ENCODE peak calls at places on chromosomes 7 and 10, in nine cellular contexts. One of them, this sample, is unnamed.

GRCh38 chr10:32961892-32962369 is 3.9 kb upstream of the ITGB1 start:
- DNase-seq in M059J: peak
- DNase-seq in activated gamma-delta T cell treated with Interleukin-2 at 50 U/mL for 16 hours: no peak
- DNase-seq in left lung: no peak
- DNase-seq in activated CD4-positive, alpha-beta T cell treated with anti-CD3 and anti-CD28 coated beads, Interleukin-2, amount 50 U/mL, for 24 hours: no peak
- DNase-seq in posterior cingulate gyrus: no peak
- DNase-seq in HCEC 1CT: peak
- DNase-seq in NCI-H1417: no peak
- DNase-seq in uterus: no peak
- DNase-seq in this sample: no peak

GRCh38 chr7:103735377-103735776 is 254.1 kb downstream of the RELN start:
- DNase-seq in activated CD4-positive, alpha-beta T cell treated with anti-CD3 and anti-CD28 coated beads, Interleukin-2, amount 50 U/mL, for 24 hours: no peak
- DNase-seq in activated gamma-delta T cell treated with Interleukin-2 at 50 U/mL for 16 hours: no peak
- DNase-seq in HCEC 1CT: peak
- DNase-seq in posterior cingulate gyrus: no peak
- DNase-seq in left lung: no peak
- DNase-seq in M059J: peak
- DNase-seq in uterus: no peak
- DNase-seq in NCI-H1417: no peak
- DNase-seq in this sample: no peak

GRCh38 chr10:113027574-113028392 is 77.7 kb downstream of the TCF7L2 start:
- DNase-seq in posterior cingulate gyrus: no peak
- DNase-seq in M059J: no peak
- DNase-seq in activated gamma-delta T cell treated with Interleukin-2 at 50 U/mL for 16 hours: no peak
- DNase-seq in activated CD4-positive, alpha-beta T cell treated with anti-CD3 and anti-CD28 coated beads, Interleukin-2, amount 50 U/mL, for 24 hours: no peak
- DNase-seq in HCEC 1CT: peak
- DNase-seq in left lung: no peak
- DNase-seq in uterus: peak
- DNase-seq in NCI-H1417: no peak
- DNase-seq in this sample: no peak

GRCh38 chr7:146115665-146116451 is 743 bp upstream of the CNTNAP2 start:
- DNase-seq in activated CD4-positive, alpha-beta T cell treated with anti-CD3 and anti-CD28 coated beads, Interleukin-2, amount 50 U/mL, for 24 hours: no peak
- DNase-seq in NCI-H1417: peak
- DNase-seq in activated gamma-delta T cell treated with Interleukin-2 at 50 U/mL for 16 hours: no peak
- DNase-seq in M059J: peak
- DNase-seq in HCEC 1CT: peak
- DNase-seq in left lung: peak
- DNase-seq in uterus: peak
- DNase-seq in posterior cingulate gyrus: peak
- DNase-seq in this sample: no peak

GRCh38 chr7:21169667-21170605 is 257.9 kb upstream of the SP4 start:
- DNase-seq in M059J: no peak
- DNase-seq in uterus: no peak
- DNase-seq in activated gamma-delta T cell treated with Interleukin-2 at 50 U/mL for 16 hours: no peak
- DNase-seq in left lung: no peak
- DNase-seq in posterior cingulate gyrus: no peak
- DNase-seq in NCI-H1417: no peak
- DNase-seq in activated CD4-positive, alpha-beta T cell treated with anti-CD3 and anti-CD28 coated beads, Interleukin-2, amount 50 U/mL, for 24 hours: no peak
- DNase-seq in HCEC 1CT: no peak
- DNase-seq in this sample: no peak

GRCh38 chr7:22452142-22452763 is 47.7 kb downstream of the STEAP1B start:
- DNase-seq in uterus: peak
- DNase-seq in NCI-H1417: no peak
- DNase-seq in M059J: peak
- DNase-seq in HCEC 1CT: peak
- DNase-seq in left lung: peak
- DNase-seq in activated CD4-positive, alpha-beta T cell treated with anti-CD3 and anti-CD28 coated beads, Interleukin-2, amount 50 U/mL, for 24 hours: no peak
- DNase-seq in posterior cingulate gyrus: peak
- DNase-seq in activated gamma-delta T cell treated with Interleukin-2 at 50 U/mL for 16 hours: peak
- DNase-seq in this sample: peak

GRCh38 chr7:96899108-96899507 is 106.2 kb upstream of the DLX6 start:
- DNase-seq in NCI-H1417: no peak
- DNase-seq in left lung: no peak
- DNase-seq in M059J: no peak
- DNase-seq in uterus: no peak
- DNase-seq in activated gamma-delta T cell treated with Interleukin-2 at 50 U/mL for 16 hours: no peak
- DNase-seq in posterior cingulate gyrus: no peak
- DNase-seq in HCEC 1CT: no peak
- DNase-seq in activated CD4-positive, alpha-beta T cell treated with anti-CD3 and anti-CD28 coated beads, Interleukin-2, amount 50 U/mL, for 24 hours: no peak
- DNase-seq in this sample: no peak

GRCh38 chr7:132501956-132502355 is 74.3 kb downstream of the PLXNA4 start:
- DNase-seq in posterior cingulate gyrus: no peak
- DNase-seq in M059J: peak
- DNase-seq in uterus: no peak
- DNase-seq in HCEC 1CT: no peak
- DNase-seq in activated gamma-delta T cell treated with Interleukin-2 at 50 U/mL for 16 hours: no peak
- DNase-seq in activated CD4-positive, alpha-beta T cell treated with anti-CD3 and anti-CD28 coated beads, Interleukin-2, amount 50 U/mL, for 24 hours: no peak
- DNase-seq in NCI-H1417: no peak
- DNase-seq in left lung: no peak
- DNase-seq in this sample: no peak

GRCh38 chr10:100020161-100020882 is 10.6 kb upstream of the DNMBP start:
- DNase-seq in NCI-H1417: peak
- DNase-seq in M059J: no peak
- DNase-seq in activated gamma-delta T cell treated with Interleukin-2 at 50 U/mL for 16 hours: no peak
- DNase-seq in left lung: no peak
- DNase-seq in posterior cingulate gyrus: no peak
- DNase-seq in activated CD4-positive, alpha-beta T cell treated with anti-CD3 and anti-CD28 coated beads, Interleukin-2, amount 50 U/mL, for 24 hours: no peak
- DNase-seq in HCEC 1CT: no peak
- DNase-seq in uterus: no peak
- DNase-seq in this sample: no peak

GRCh38 chr7:23960361-23960760 is 250.3 kb downstream of the STK31 start:
- DNase-seq in activated CD4-positive, alpha-beta T cell treated with anti-CD3 and anti-CD28 coated beads, Interleukin-2, amount 50 U/mL, for 24 hours: no peak
- DNase-seq in activated gamma-delta T cell treated with Interleukin-2 at 50 U/mL for 16 hours: no peak
- DNase-seq in left lung: no peak
- DNase-seq in NCI-H1417: no peak
- DNase-seq in M059J: no peak
- DNase-seq in HCEC 1CT: no peak
- DNase-seq in posterior cingulate gyrus: no peak
- DNase-seq in uterus: no peak
- DNase-seq in this sample: no peak

GRCh38 chr10:72645263-72645858 is 19.5 kb upstream of the MICU1 start:
- DNase-seq in uterus: no peak
- DNase-seq in posterior cingulate gyrus: no peak
- DNase-seq in left lung: no peak
- DNase-seq in activated CD4-positive, alpha-beta T cell treated with anti-CD3 and anti-CD28 coated beads, Interleukin-2, amount 50 U/mL, for 24 hours: no peak
- DNase-seq in HCEC 1CT: no peak
- DNase-seq in M059J: no peak
- DNase-seq in NCI-H1417: no peak
- DNase-seq in activated gamma-delta T cell treated with Interleukin-2 at 50 U/mL for 16 hours: no peak
- DNase-seq in this sample: no peak

GRCh38 chr10:72088879-72089585 is 681 bp upstream of the SPOCK2 start:
- DNase-seq in activated gamma-delta T cell treated with Interleukin-2 at 50 U/mL for 16 hours: peak
- DNase-seq in uterus: no peak
- DNase-seq in NCI-H1417: no peak
- DNase-seq in HCEC 1CT: no peak
- DNase-seq in posterior cingulate gyrus: peak
- DNase-seq in activated CD4-positive, alpha-beta T cell treated with anti-CD3 and anti-CD28 coated beads, Interleukin-2, amount 50 U/mL, for 24 hours: no peak
- DNase-seq in left lung: no peak
- DNase-seq in M059J: no peak
- DNase-seq in this sample: peak

GRCh38 chr10:124874-125273 is 10.4 kb upstream of the ZMYND11 start:
- DNase-seq in NCI-H1417: no peak
- DNase-seq in M059J: peak
- DNase-seq in uterus: no peak
- DNase-seq in activated CD4-positive, alpha-beta T cell treated with anti-CD3 and anti-CD28 coated beads, Interleukin-2, amount 50 U/mL, for 24 hours: no peak
- DNase-seq in activated gamma-delta T cell treated with Interleukin-2 at 50 U/mL for 16 hours: no peak
- DNase-seq in posterior cingulate gyrus: no peak
- DNase-seq in HCEC 1CT: no peak
- DNase-seq in left lung: no peak
- DNase-seq in this sample: no peak

GRCh38 chr7:134886353-134887057 is 99.8 kb upstream of the AGBL3 start:
- DNase-seq in activated CD4-positive, alpha-beta T cell treated with anti-CD3 and anti-CD28 coated beads, Interleukin-2, amount 50 U/mL, for 24 hours: no peak
- DNase-seq in M059J: peak
- DNase-seq in uterus: peak
- DNase-seq in left lung: no peak
- DNase-seq in HCEC 1CT: peak
- DNase-seq in posterior cingulate gyrus: no peak
- DNase-seq in activated gamma-delta T cell treated with Interleukin-2 at 50 U/mL for 16 hours: no peak
- DNase-seq in NCI-H1417: no peak
- DNase-seq in this sample: no peak

GRCh38 chr10:7150349-7150748 is 260.5 kb downstream of the SFMBT2 start:
- DNase-seq in left lung: no peak
- DNase-seq in M059J: no peak
- DNase-seq in activated CD4-positive, alpha-beta T cell treated with anti-CD3 and anti-CD28 coated beads, Interleukin-2, amount 50 U/mL, for 24 hours: no peak
- DNase-seq in activated gamma-delta T cell treated with Interleukin-2 at 50 U/mL for 16 hours: no peak
- DNase-seq in posterior cingulate gyrus: no peak
- DNase-seq in uterus: no peak
- DNase-seq in HCEC 1CT: no peak
- DNase-seq in NCI-H1417: no peak
- DNase-seq in this sample: no peak

GRCh38 chr10:128759174-128759573 is 633.0 kb upstream of the MKI67 start:
- DNase-seq in M059J: no peak
- DNase-seq in uterus: no peak
- DNase-seq in NCI-H1417: no peak
- DNase-seq in HCEC 1CT: no peak
- DNase-seq in left lung: no peak
- DNase-seq in activated gamma-delta T cell treated with Interleukin-2 at 50 U/mL for 16 hours: no peak
- DNase-seq in activated CD4-positive, alpha-beta T cell treated with anti-CD3 and anti-CD28 coated beads, Interleukin-2, amount 50 U/mL, for 24 hours: no peak
- DNase-seq in posterior cingulate gyrus: peak
- DNase-seq in this sample: no peak

GRCh38 chr10:79153753-79154152 is 85.0 kb downstream of the ZMIZ1 start:
- DNase-seq in posterior cingulate gyrus: peak
- DNase-seq in NCI-H1417: no peak
- DNase-seq in left lung: no peak
- DNase-seq in M059J: peak
- DNase-seq in HCEC 1CT: no peak
- DNase-seq in uterus: no peak
- DNase-seq in activated CD4-positive, alpha-beta T cell treated with anti-CD3 and anti-CD28 coated beads, Interleukin-2, amount 50 U/mL, for 24 hours: no peak
- DNase-seq in activated gamma-delta T cell treated with Interleukin-2 at 50 U/mL for 16 hours: no peak
- DNase-seq in this sample: no peak

GRCh38 chr7:150420242-150420641 is 30.2 kb upstream of the GIMAP8 start:
- DNase-seq in left lung: no peak
- DNase-seq in HCEC 1CT: no peak
- DNase-seq in activated gamma-delta T cell treated with Interleukin-2 at 50 U/mL for 16 hours: no peak
- DNase-seq in posterior cingulate gyrus: no peak
- DNase-seq in activated CD4-positive, alpha-beta T cell treated with anti-CD3 and anti-CD28 coated beads, Interleukin-2, amount 50 U/mL, for 24 hours: no peak
- DNase-seq in NCI-H1417: no peak
- DNase-seq in M059J: no peak
- DNase-seq in uterus: no peak
- DNase-seq in this sample: no peak

GRCh38 chr7:2958416-2959342 is 85.0 kb downstream of the CARD11 start:
- DNase-seq in activated CD4-positive, alpha-beta T cell treated with anti-CD3 and anti-CD28 coated beads, Interleukin-2, amount 50 U/mL, for 24 hours: no peak
- DNase-seq in M059J: no peak
- DNase-seq in left lung: peak
- DNase-seq in uterus: no peak
- DNase-seq in activated gamma-delta T cell treated with Interleukin-2 at 50 U/mL for 16 hours: no peak
- DNase-seq in posterior cingulate gyrus: no peak
- DNase-seq in HCEC 1CT: no peak
- DNase-seq in NCI-H1417: no peak
- DNase-seq in this sample: no peak

GRCh38 chr10:42981358-42982236 is 95.3 kb upstream of the RET start:
- DNase-seq in activated CD4-positive, alpha-beta T cell treated with anti-CD3 and anti-CD28 coated beads, Interleukin-2, amount 50 U/mL, for 24 hours: no peak
- DNase-seq in activated gamma-delta T cell treated with Interleukin-2 at 50 U/mL for 16 hours: no peak
- DNase-seq in M059J: no peak
- DNase-seq in NCI-H1417: no peak
- DNase-seq in left lung: peak
- DNase-seq in uterus: peak
- DNase-seq in posterior cingulate gyrus: peak
- DNase-seq in HCEC 1CT: no peak
- DNase-seq in this sample: no peak

GRCh38 chr10:108544500-108545120 is 1378.7 kb downstream of the XPNPEP1 start:
- DNase-seq in HCEC 1CT: peak
- DNase-seq in M059J: peak
- DNase-seq in uterus: peak
- DNase-seq in activated CD4-positive, alpha-beta T cell treated with anti-CD3 and anti-CD28 coated beads, Interleukin-2, amount 50 U/mL, for 24 hours: no peak
- DNase-seq in posterior cingulate gyrus: peak
- DNase-seq in NCI-H1417: no peak
- DNase-seq in left lung: peak
- DNase-seq in activated gamma-delta T cell treated with Interleukin-2 at 50 U/mL for 16 hours: peak
- DNase-seq in this sample: no peak